ENCODE peak calls at places on chromosomes 5 and 9, in ten cellular contexts. Z is COR-L47; N is LoVo; V is C1 segment of cervical spinal cord; Q is anterior cingulate cortex; P is stimulated activated CD8-positive, alpha-beta memory T cell treated with anti-CD3 and anti-CD28 coated beads, Interleukin-15, amount 100 ng/mL, for 48 hours; U is activated naive CD4-positive, alpha-beta T cell treated with Interleukin-2 at 50 U/mL for 16 hours; D is AG20443; J is CD4-positive, alpha-beta T cell; Y is A172. F is an unnamed sample.

GRCh38 chr9:109815366-109815947 is 35.5 kb downstream of the PALM2AKAP2 start:
- DNase-seq in Z (no peak), N (no peak), V (no peak), Q (no peak), P (no peak), U (no peak), D (peak; percentile 42), J (no peak), Y (peak; percentile 71), F (no peak)

GRCh38 chr9:109889456-109889855 is 109.5 kb downstream of the PALM2AKAP2 start:
- DNase-seq in Z (peak; percentile 3), N (no peak), V (no peak), Q (no peak), P (no peak), U (no peak), D (no peak), J (no peak), Y (no peak), F (no peak)

GRCh38 chr9:128420060-128420650 is 502 bp upstream of the CERCAM start:
- DNase-seq in Z (peak; percentile 57), N (peak; percentile 81), V (peak; percentile 50), Q (peak; percentile 65), P (peak; percentile 63), U (peak; percentile 74), D (peak; percentile 94), J (peak; percentile 55), Y (peak; percentile 65), F (peak; percentile 46)

GRCh38 chr9:96376926-96377874 is 6.3 kb downstream of the SLC35D2 start:
- DNase-seq in Z (no peak), N (peak; percentile 14), V (no peak), Q (no peak), P (no peak), U (no peak), D (peak; percentile 31), J (no peak), Y (peak; percentile 77), F (no peak)

GRCh38 chr9:92837191-92837590 is 40.6 kb downstream of the ZNF484 start:
- DNase-seq in Z (no peak), N (no peak), V (no peak), Q (no peak), P (no peak), U (no peak), D (no peak), J (no peak), Y (no peak), F (no peak)

GRCh38 chr5:1743769-1744085 is 55.9 kb downstream of the MRPL36 start:
- DNase-seq in Z (no peak), N (no peak), V (no peak), Q (no peak), P (no peak), U (no peak), D (no peak), J (no peak), Y (no peak), F (no peak)

GRCh38 chr9:88537743-88538055 is 2.7 kb downstream of the NXNL2 start:
- DNase-seq in Z (peak; percentile 24), N (no peak), V (peak; percentile 68), Q (peak; percentile 37), P (no peak), U (no peak), D (peak; percentile 83), J (no peak), Y (peak; percentile 91), F (no peak)

GRCh38 chr9:29974197-29974596 is 2400.9 kb upstream of the C9orf72 start:
- DNase-seq in Z (no peak), N (no peak), V (no peak), Q (no peak), P (no peak), U (no peak), D (no peak), J (no peak), Y (no peak), F (no peak)

GRCh38 chr5:21711854-21712752 is 1141.0 kb downstream of the CDH12 start:
- DNase-seq in Z (no peak), N (no peak), V (no peak), Q (no peak), P (no peak), U (no peak), D (no peak), J (no peak), Y (peak; percentile 11), F (no peak)

GRCh38 chr5:14428302-14429081 is 153.1 kb upstream of the OTULINL start:
- DNase-seq in Z (peak; percentile 10), N (no peak), V (no peak), Q (no peak), P (no peak), U (no peak), D (peak; percentile 44), J (no peak), Y (peak; percentile 68), F (no peak)

GRCh38 chr5:57366744-57367143 is 115.9 kb downstream of the ACTBL2 start:
- DNase-seq in Z (no peak), N (peak; percentile 92), V (no peak), Q (no peak), P (no peak), U (no peak), D (peak; percentile 45), J (no peak), Y (peak; percentile 89), F (no peak)

GRCh38 chr5:83956386-83956785 is 235.7 kb upstream of the HAPLN1 start:
- DNase-seq in Z (no peak), N (no peak), V (no peak), Q (no peak), P (no peak), U (no peak), D (peak; percentile 5), J (no peak), Y (no peak), F (no peak)

GRCh38 chr5:159586941-159587340 is 256.7 kb upstream of the IL12B start:
- DNase-seq in Z (no peak), N (no peak), V (no peak), Q (no peak), P (no peak), U (no peak), D (no peak), J (no peak), Y (no peak), F (no peak)

GRCh38 chr5:94705427-94705826 is 87.0 kb downstream of the SLF1 start:
- DNase-seq in Z (no peak), N (no peak), V (no peak), Q (no peak), P (no peak), U (no peak), D (no peak), J (no peak), Y (no peak), F (no peak)

GRCh38 chr5:132419517-132420468 is 50.3 kb downstream of the SLC22A5 start:
- DNase-seq in Z (peak; percentile 36), N (peak; percentile 83), V (peak; percentile 71), Q (peak; percentile 57), P (peak; percentile 39), U (peak; percentile 67), D (peak; percentile 89), J (peak; percentile 49), Y (peak; percentile 84), F (peak; percentile 58)

GRCh38 chr9:21295992-21296391 is 9.1 kb downstream of the IFNA5 start:
- DNase-seq in Z (no peak), N (no peak), V (no peak), Q (no peak), P (no peak), U (no peak), D (no peak), J (no peak), Y (no peak), F (no peak)

GRCh38 chr5:131786900-131787692 is 9.7 kb downstream of the FNIP1 start:
- DNase-seq in Z (no peak), N (no peak), V (no peak), Q (no peak), P (no peak), U (no peak), D (no peak), J (no peak), Y (no peak), F (no peak)

GRCh38 chr5:108295588-108296368 is 86.1 kb downstream of the FBXL17 start:
- DNase-seq in Z (no peak), N (peak; percentile 23), V (no peak), Q (no peak), P (no peak), U (no peak), D (peak; percentile 11), J (no peak), Y (no peak), F (no peak)

GRCh38 chr5:174549254-174549653 is 175.1 kb upstream of the MSX2 start:
- DNase-seq in Z (no peak), N (peak; percentile 27), V (peak; percentile 28), Q (no peak), P (no peak), U (no peak), D (peak; percentile 27), J (no peak), Y (no peak), F (no peak)

GRCh38 chr5:126811515-126812198 is 34.7 kb downstream of the LMNB1 start:
- DNase-seq in Z (no peak), N (no peak), V (no peak), Q (no peak), P (no peak), U (peak; percentile 33), D (peak; percentile 20), J (peak; percentile 11), Y (peak; percentile 88), F (no peak)

GRCh38 chr5:146447734-146448380 is 724 bp downstream of the TCERG1 start:
- DNase-seq in Z (peak; percentile 6), N (peak; percentile 63), V (no peak), Q (no peak), P (peak; percentile 8), U (peak; percentile 29), D (no peak), J (no peak), Y (peak; percentile 75), F (no peak)

GRCh38 chr9:127940598-127940997 is 2.9 kb upstream of the DPM2 start:
- DNase-seq in Z (no peak), N (no peak), V (no peak), Q (no peak), P (no peak), U (no peak), D (no peak), J (no peak), Y (no peak), F (no peak)

GRCh38 chr5:92567831-92568450 is 1013.1 kb downstream of the NR2F1-AS1 start:
- DNase-seq in Z (no peak), N (no peak), V (no peak), Q (no peak), P (no peak), U (no peak), D (no peak), J (no peak), Y (no peak), F (no peak)

GRCh38 chr5:124453221-124454032 is 293.0 kb downstream of the ZNF608 start:
- DNase-seq in Z (no peak), N (peak; percentile 34), V (no peak), Q (no peak), P (no peak), U (no peak), D (peak; percentile 22), J (no peak), Y (peak; percentile 52), F (no peak)

GRCh38 chr5:115168829-115169391 is 798 bp downstream of the TRIM36 start:
- DNase-seq in Z (peak; percentile 27), N (peak; percentile 33), V (no peak), Q (no peak), P (no peak), U (no peak), D (peak; percentile 27), J (no peak), Y (peak; percentile 20), F (no peak)

GRCh38 chr5:90898330-90899013 is 339.9 kb downstream of the ADGRV1 start:
- DNase-seq in Z (no peak), N (no peak), V (no peak), Q (no peak), P (no peak), U (no peak), D (no peak), J (no peak), Y (peak; percentile 31), F (no peak)

GRCh38 chr9:6944896-6945295 is 187.1 kb downstream of the KDM4C start:
- DNase-seq in Z (no peak), N (no peak), V (no peak), Q (no peak), P (no peak), U (no peak), D (no peak), J (no peak), Y (no peak), F (no peak)

GRCh38 chr5:89203611-89204010 is 320.6 kb upstream of the MEF2C start:
- DNase-seq in Z (no peak), N (no peak), V (no peak), Q (no peak), P (no peak), U (no peak), D (no peak), J (no peak), Y (no peak), F (no peak)